ENCODE peak calls at places on chromosomes 7 and 10, in six cellular contexts. One of them, this sample, is unnamed.

GRCh38 chr7:131480384-131481315 is 75.8 kb downstream of the PODXL start:
- ATAC-seq in DND-41: no peak
- ATAC-seq in activated T-cell treated with anti-CD3 and anti-CD28 coated beads, Interleukin-2, amount 50 U/mL, for 72 hours: no peak
- ATAC-seq in T-helper 17 cell: no peak
- ATAC-seq in heart left ventricle: no peak
- ATAC-seq in sciatic nerve: peak; percentile 23
- ATAC-seq in this sample: no peak

GRCh38 chr10:131896403-131896802 is 4.4 kb upstream of the PPP2R2D start:
- ATAC-seq in sciatic nerve: no peak
- ATAC-seq in DND-41: no peak
- ATAC-seq in T-helper 17 cell: no peak
- ATAC-seq in heart left ventricle: no peak
- ATAC-seq in activated T-cell treated with anti-CD3 and anti-CD28 coated beads, Interleukin-2, amount 50 U/mL, for 72 hours: no peak
- ATAC-seq in this sample: no peak

GRCh38 chr10:45480294-45480693 is 106.3 kb downstream of the ALOX5 start:
- ATAC-seq in sciatic nerve: no peak
- ATAC-seq in activated T-cell treated with anti-CD3 and anti-CD28 coated beads, Interleukin-2, amount 50 U/mL, for 72 hours: no peak
- ATAC-seq in T-helper 17 cell: no peak
- ATAC-seq in DND-41: no peak
- ATAC-seq in heart left ventricle: no peak
- ATAC-seq in this sample: no peak

GRCh38 chr7:94354950-94355349 is 39.7 kb upstream of the COL1A2 start:
- ATAC-seq in activated T-cell treated with anti-CD3 and anti-CD28 coated beads, Interleukin-2, amount 50 U/mL, for 72 hours: no peak
- ATAC-seq in T-helper 17 cell: no peak
- ATAC-seq in heart left ventricle: no peak
- ATAC-seq in sciatic nerve: no peak
- ATAC-seq in DND-41: no peak
- ATAC-seq in this sample: no peak

GRCh38 chr10:117137911-117138642 is at the start of gene VAX1:
- ATAC-seq in activated T-cell treated with anti-CD3 and anti-CD28 coated beads, Interleukin-2, amount 50 U/mL, for 72 hours: no peak
- ATAC-seq in T-helper 17 cell: no peak
- ATAC-seq in DND-41: no peak
- ATAC-seq in sciatic nerve: no peak
- ATAC-seq in heart left ventricle: no peak
- ATAC-seq in this sample: no peak

GRCh38 chr7:44769381-44770209 is 20.9 kb downstream of the ZMIZ2 start:
- ATAC-seq in sciatic nerve: peak; percentile 75
- ATAC-seq in DND-41: peak; percentile 15
- ATAC-seq in T-helper 17 cell: peak; percentile 48
- ATAC-seq in heart left ventricle: peak; percentile 36
- ATAC-seq in activated T-cell treated with anti-CD3 and anti-CD28 coated beads, Interleukin-2, amount 50 U/mL, for 72 hours: peak; percentile 68
- ATAC-seq in this sample: peak; percentile 71

GRCh38 chr7:108434030-108434429 is 22.2 kb downstream of the NRCAM start:
- ATAC-seq in sciatic nerve: no peak
- ATAC-seq in DND-41: no peak
- ATAC-seq in activated T-cell treated with anti-CD3 and anti-CD28 coated beads, Interleukin-2, amount 50 U/mL, for 72 hours: no peak
- ATAC-seq in heart left ventricle: no peak
- ATAC-seq in T-helper 17 cell: no peak
- ATAC-seq in this sample: no peak

GRCh38 chr7:111290419-111290818 is 199.5 kb downstream of the LRRN3 start:
- ATAC-seq in T-helper 17 cell: no peak
- ATAC-seq in activated T-cell treated with anti-CD3 and anti-CD28 coated beads, Interleukin-2, amount 50 U/mL, for 72 hours: no peak
- ATAC-seq in heart left ventricle: no peak
- ATAC-seq in DND-41: no peak
- ATAC-seq in sciatic nerve: no peak
- ATAC-seq in this sample: no peak

GRCh38 chr7:80807166-80807900 is 111.5 kb downstream of the SEMA3C start:
- ATAC-seq in T-helper 17 cell: no peak
- ATAC-seq in DND-41: no peak
- ATAC-seq in heart left ventricle: no peak
- ATAC-seq in activated T-cell treated with anti-CD3 and anti-CD28 coated beads, Interleukin-2, amount 50 U/mL, for 72 hours: no peak
- ATAC-seq in sciatic nerve: no peak
- ATAC-seq in this sample: no peak

GRCh38 chr7:47609803-47610452 is 28.0 kb upstream of the TNS3 start:
- ATAC-seq in DND-41: no peak
- ATAC-seq in heart left ventricle: peak; percentile 78
- ATAC-seq in activated T-cell treated with anti-CD3 and anti-CD28 coated beads, Interleukin-2, amount 50 U/mL, for 72 hours: no peak
- ATAC-seq in sciatic nerve: peak; percentile 77
- ATAC-seq in T-helper 17 cell: no peak
- ATAC-seq in this sample: peak; percentile 60

This sample was measured in gastroesophageal sphincter.